ENCODE peak calls at places on chromosomes 11 and 22, in five cellular contexts. G is HFFc6; D is neural crest cell; W is kidney epithelial cell; L is CD8-positive, alpha-beta T cell. Z is an unnamed sample.
A peak's percentile ranks its signal among the peaks of the same experiment; 100 is the strongest.

GRCh38 chr11:92259861-92260260 is 35.2 kb downstream of the FAT3 start:
- DNase-seq in G (no peak), D (no peak), W (no peak), L (no peak), Z (no peak)

GRCh38 chr11:99343117-99343516 is 322.4 kb downstream of the CNTN5 start:
- DNase-seq in G (no peak), D (no peak), W (no peak), L (no peak), Z (no peak)

GRCh38 chr22:42662114-42663021 is 13.2 kb upstream of the CYB5R3 start:
- DNase-seq in G (peak; percentile 41), D (peak; percentile 90), W (no peak), L (peak; percentile 85), Z (peak; percentile 95)

GRCh38 chr11:17328856-17329490 is 22.6 kb upstream of the NCR3LG1 start:
- DNase-seq in G (no peak), D (no peak), W (no peak), L (no peak), Z (no peak)

GRCh38 chr11:122491486-122491885 is 164.0 kb upstream of the UBASH3B start:
- DNase-seq in G (peak; percentile 5), D (no peak), W (no peak), L (no peak), Z (no peak)

GRCh38 chr22:46275455-46276129 is 7.8 kb downstream of the TTC38 start:
- DNase-seq in G (no peak), D (no peak), W (no peak), L (no peak), Z (no peak)

GRCh38 chr11:69382131-69383128 is 88.5 kb downstream of the MYEOV start:
- DNase-seq in G (no peak), D (no peak), W (no peak), L (no peak), Z (no peak)

GRCh38 chr11:95149659-95150294 is 60.1 kb downstream of the ENDOD1 start:
- DNase-seq in G (no peak), D (peak; percentile 56), W (peak; percentile 50), L (no peak), Z (no peak)

GRCh38 chr11:97514446-97514845 is 1124.6 kb downstream of the JRKL start:
- DNase-seq in G (no peak), D (no peak), W (no peak), L (no peak), Z (no peak)

GRCh38 chr11:97516688-97517087 is 1126.9 kb downstream of the JRKL start:
- DNase-seq in G (no peak), D (no peak), W (no peak), L (no peak), Z (no peak)
- TF ChIP-seq CTCF in G (no peak), D (peak; percentile 14), W (no peak), L (no peak), Z (no peak)

GRCh38 chr11:456533-456932 is 6.5 kb downstream of the PTDSS2 start:
- DNase-seq in G (no peak), D (no peak), W (no peak), L (peak; percentile 50), Z (no peak)
- TF ChIP-seq CTCF in G (no peak), D (no peak), W (no peak), L (no peak), Z (no peak)

DNA sequence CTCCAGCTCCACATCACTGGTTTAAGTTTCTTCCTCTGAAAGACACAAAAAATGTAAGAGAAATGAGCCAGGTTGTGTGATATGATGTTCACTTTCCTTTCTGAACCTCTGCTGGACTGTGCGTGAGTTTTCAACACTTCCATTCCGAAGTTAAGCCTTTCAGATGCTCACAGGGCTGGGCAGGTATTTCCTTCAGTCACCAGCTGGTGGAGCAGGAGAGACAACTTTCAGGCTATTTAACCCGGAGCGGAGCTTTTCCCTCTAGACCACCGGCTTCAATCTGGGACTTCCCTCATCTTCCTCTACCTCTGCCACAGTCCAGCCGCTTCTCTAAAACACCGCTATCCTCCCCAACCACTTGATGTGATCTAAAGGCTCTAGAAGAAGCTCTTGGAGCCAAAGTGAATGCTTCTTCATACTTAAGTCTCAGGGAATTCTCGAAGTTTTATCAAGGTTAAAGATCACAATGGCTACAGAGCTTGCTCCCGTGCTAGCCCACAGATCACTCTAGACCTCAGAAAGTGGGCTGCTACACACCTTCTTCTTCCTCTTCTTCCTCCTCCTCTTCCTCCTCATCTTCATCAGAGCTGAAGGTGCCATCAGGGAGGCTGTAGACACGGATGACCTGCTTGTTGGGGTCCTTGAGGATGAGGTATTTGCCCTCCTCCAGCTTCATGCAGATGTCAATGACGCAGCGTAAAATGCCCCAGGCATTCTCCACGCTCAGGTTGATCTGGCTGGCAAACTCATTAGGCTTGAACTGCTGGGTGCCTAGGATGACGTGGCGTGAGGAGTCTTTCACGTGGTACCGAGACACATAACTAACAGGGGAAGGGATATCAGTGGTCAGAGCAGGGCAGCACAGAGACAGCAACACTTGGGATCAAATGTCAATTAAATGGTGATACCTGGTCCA is 4.4 kb upstream of the FOXRED2 start:
- DNase-seq in G (peak; percentile 23), D (peak; percentile 60), W (peak; percentile 50), L (peak; percentile 37), Z (no peak)
- TF ChIP-seq CTCF in G (peak; percentile 75), D (peak; percentile 67), W (peak; percentile 76), L (peak; percentile 28), Z (peak; percentile 43)

GRCh38 chr11:8318536-8318935 is 54.9 kb upstream of the LMO1 start:
- DNase-seq in G (no peak), D (no peak), W (no peak), L (no peak), Z (no peak)
- TF ChIP-seq CTCF in G (peak; percentile 27), D (peak; percentile 43), W (peak; percentile 14), L (no peak), Z (no peak)